ENCODE peak calls at places on chromosomes 12 and 14, in seven cellular contexts. K is sigmoid colon, Y is astrocyte, V is heart left ventricle, F is HepG2, X is tibial artery, N is tibial nerve. B is an unnamed sample.
A peak's percentile ranks its signal among the peaks of the same experiment; 100 is the strongest.

GRCh38 chr12:58588771-58589170 is 331.5 kb downstream of the LRIG3 start:
- DNase-seq in V (no peak), F (no peak), Y (no peak), N (no peak), K (no peak), X (no peak), B (no peak)

GRCh38 chr12:65508281-65509035 is 230.0 kb downstream of the MSRB3 start:
- DNase-seq in V (no peak), F (no peak), K (no peak), Y (no peak), X (no peak), N (no peak), B (no peak)

GRCh38 chr14:47278233-47278842 is 397.1 kb downstream of the MDGA2 start:
- DNase-seq in K (no peak), N (no peak), Y (peak; percentile 8), F (peak; percentile 11), X (no peak), V (no peak), B (peak; percentile 52)

GRCh38 chr12:117832459-117833457 is 136.0 kb downstream of the KSR2 start:
- DNase-seq in K (peak; percentile 28), X (no peak), V (no peak), F (no peak), Y (peak; percentile 54), N (no peak), B (no peak)

GRCh38 chr12:75564398-75564797 is 53.0 kb upstream of the KRR1 start:
- DNase-seq in Y (peak; percentile 66), F (no peak), N (no peak), X (no peak), K (no peak), V (no peak), B (no peak)

GRCh38 chr12:62808166-62808879 is 126.6 kb downstream of the PPM1H start:
- DNase-seq in K (no peak), X (no peak), Y (no peak), V (no peak), N (no peak), F (no peak), B (no peak)

GRCh38 chr12:75345531-75345930 is 11.1 kb downstream of the GLIPR1L1 start:
- DNase-seq in N (no peak), X (no peak), F (no peak), K (no peak), V (no peak), Y (no peak), B (no peak)

GRCh38 chr12:121925361-121925725 is 7.0 kb downstream of the CFAP251 start:
- DNase-seq in F (no peak), K (no peak), X (no peak), N (no peak), V (no peak), Y (peak; percentile 86), B (no peak)

GRCh38 chr12:52023182-52023975 is 16.6 kb downstream of the TAMALIN start:
- DNase-seq in X (peak; percentile 91), F (peak; percentile 59), N (peak; percentile 84), K (peak; percentile 94), V (peak; percentile 95), Y (peak; percentile 25), B (peak; percentile 96)

GRCh38 chr12:3313066-3313465 is 177.9 kb upstream of the PRMT8 start:
- DNase-seq in V (no peak), K (no peak), F (no peak), N (no peak), X (no peak), Y (peak; percentile 82), B (no peak)

GRCh38 chr14:97180304-97181200 is 383.4 kb downstream of the VRK1 start:
- DNase-seq in V (no peak), N (no peak), Y (peak; percentile 76), X (no peak), K (no peak), F (peak; percentile 25), B (no peak)

GRCh38 chr14:82094819-82095218 is 561.2 kb upstream of the SEL1L start:
- DNase-seq in K (no peak), N (no peak), X (no peak), Y (no peak), V (no peak), F (no peak), B (no peak)

GRCh38 chr12:89247962-89248361 is 104.3 kb downstream of the DUSP6 start:
- DNase-seq in V (no peak), X (no peak), N (no peak), Y (no peak), F (no peak), K (no peak), B (no peak)

GRCh38 chr14:34851395-34851794 is 23.8 kb downstream of the BAZ1A start:
- DNase-seq in X (no peak), Y (peak; percentile 53), F (no peak), N (no peak), V (no peak), K (no peak), B (no peak)

GRCh38 chr12:31914927-31915326 is 44.3 kb upstream of the RESF1 start:
- DNase-seq in N (no peak), V (no peak), F (no peak), X (no peak), Y (no peak), K (no peak), B (no peak)

GRCh38 chr12:78038986-78039385 is 208.3 kb downstream of the NAV3 start:
- DNase-seq in V (no peak), X (no peak), N (no peak), F (no peak), Y (peak; percentile 48), K (no peak), B (no peak)

GRCh38 chr12:112841891-112842290 is 50.3 kb downstream of the RPH3A start:
- DNase-seq in K (no peak), F (no peak), N (no peak), X (no peak), Y (peak; percentile 6), V (no peak), B (no peak)

GRCh38 chr12:110687770-110688169 is 1.1 kb downstream of the HVCN1 start:
- DNase-seq in K (peak; percentile 56), F (no peak), N (no peak), V (no peak), X (no peak), Y (no peak), B (no peak)

GRCh38 chr14:55446127-55446736 is 5.8 kb upstream of the TBPL2 start:
- DNase-seq in N (no peak), K (peak; percentile 63), Y (peak; percentile 61), V (no peak), X (no peak), F (peak; percentile 64), B (no peak)

GRCh38 chr12:108174641-108175040 is 45.6 kb downstream of the WSCD2 start:
- DNase-seq in K (no peak), X (no peak), F (no peak), V (no peak), Y (no peak), N (no peak), B (no peak)

GRCh38 chr12:40647651-40648050 is 44.6 kb upstream of the CNTN1 start:
- DNase-seq in V (no peak), Y (peak; percentile 10), N (no peak), K (no peak), F (no peak), X (no peak), B (no peak)

GRCh38 chr14:24883571-24883970 is 166.4 kb downstream of the STXBP6 start:
- DNase-seq in X (no peak), V (no peak), K (no peak), N (no peak), Y (no peak), F (no peak), B (no peak)

GRCh38 chr12:108309674-108310312 is 29.3 kb downstream of the CMKLR1 start:
- DNase-seq in K (no peak), F (no peak), N (no peak), X (no peak), Y (no peak), V (no peak), B (peak; percentile 11)

GRCh38 chr14:50758279-50758678 is 72.7 kb downstream of the NIN start:
- DNase-seq in Y (no peak), X (no peak), N (no peak), F (no peak), K (no peak), V (no peak), B (no peak)

DNA sequence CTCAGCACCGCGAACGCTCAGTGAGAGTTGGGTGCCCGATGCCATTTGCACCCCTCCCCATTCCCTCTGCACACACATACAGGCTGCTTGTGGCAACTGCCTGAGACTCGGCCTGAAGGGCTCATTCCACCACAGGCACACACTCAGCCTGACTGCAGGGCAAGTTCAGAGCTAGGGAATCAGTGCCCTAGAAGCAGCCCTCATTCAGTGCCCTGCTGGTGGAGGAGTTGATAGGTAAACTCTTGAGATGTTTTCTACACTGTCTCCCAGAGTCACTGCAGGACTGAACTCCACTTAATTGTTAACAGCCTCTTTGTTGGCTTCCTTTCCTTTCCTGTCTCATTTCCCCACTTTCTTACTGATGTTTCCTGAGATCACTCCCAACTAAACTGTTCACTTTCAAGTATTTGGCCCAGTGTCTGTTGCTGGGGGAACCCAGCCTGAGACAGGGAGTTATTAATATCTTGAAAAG is 16.9 kb downstream of the PPP1R36 start:
- DNase-seq in N (no peak), Y (no peak), V (no peak), X (no peak), K (no peak), F (no peak), B (no peak)
- H3K27ac ChIP-seq in N (peak overlapping the region; percentile 83), Y (no peak overlapping the region), V (no peak overlapping the region), X (peak overlapping the region; percentile 80), K (peak overlapping the region; percentile 79), F (no peak overlapping the region), B (peak overlapping the region; percentile 40)

GRCh38 chr14:93996130-93996695 is 888 bp upstream of the CCDC197 start:
- DNase-seq in K (no peak), X (no peak), V (no peak), N (no peak), Y (no peak), F (no peak), B (no peak)
- H3K4me1 ChIP-seq in K (no peaks in the 10 kb centered on the region), X (peaks cover 32% of the 10 kb centered on the region), V (no peaks in the 10 kb centered on the region), N (peaks cover 7% of the 10 kb centered on the region), Y (peaks cover 12% of the 10 kb centered on the region), F (peaks cover 44% of the 10 kb centered on the region), B (no peaks in the 10 kb centered on the region)

GRCh38 chr14:93691042-93691780 is 97.1 kb downstream of the PRIMA1 start:
- DNase-seq in V (no peak), Y (no peak), X (no peak), N (no peak), K (no peak), F (no peak), B (no peak)
- TF ChIP-seq CTCF in V (no peak), Y (no peak), X (no peak), N (no peak), K (no peak), F (peak; percentile 10), B (no peak)

GRCh38 chr14:36275741-36276140 is 44.7 kb downstream of the MBIP start:
- DNase-seq in Y (no peak), X (no peak), F (no peak), N (no peak), K (no peak), V (no peak), B (no peak)

GRCh38 chr14:36271939-36272907 is 48.2 kb downstream of the MBIP start:
- DNase-seq in V (no peak), Y (peak; percentile 0), N (no peak), X (no peak), F (no peak), K (no peak), B (no peak)

GRCh38 chr14:36268957-36269734 is 51.3 kb downstream of the MBIP start:
- DNase-seq in Y (no peak), N (no peak), F (no peak), X (no peak), K (no peak), V (no peak), B (no peak)

GRCh38 chr14:36271222-36271621 is 49.2 kb downstream of the MBIP start:
- DNase-seq in V (no peak), K (no peak), N (no peak), X (no peak), F (no peak), Y (no peak), B (no peak)

GRCh38 chr14:36270191-36270590 is 50.2 kb downstream of the MBIP start:
- DNase-seq in N (no peak), V (no peak), F (no peak), Y (no peak), K (no peak), X (no peak), B (no peak)
- H3K27ac ChIP-seq in N (no peak overlapping the region), V (no peak overlapping the region), F (no peak overlapping the region), Y (no peak overlapping the region), K (no peak overlapping the region), X (no peak overlapping the region), B (no peak overlapping the region)

B was measured in kidney.